ENCODE peak calls at places on chromosomes 1 and 21, in six cellular contexts. T, V, E, O, J and I are unnamed samples.

GRCh38 chr1:219177363-219177762 is 3.7 kb downstream of the LYPLAL1 start:
- DNase-seq in T (no peak), V (no peak), E (peak; percentile 6), O (no peak), J (no peak), I (no peak)

GRCh38 chr1:25477448-25478034 is 46.8 kb downstream of the MACO1 start:
- DNase-seq in T (no peak), V (no peak), E (no peak), O (no peak), J (no peak), I (no peak)

GRCh38 chr1:92485374-92486250 is 1.1 kb downstream of the GFI1 start:
- DNase-seq in T (no peak), V (no peak), E (peak; percentile 74), O (peak; percentile 77), J (peak; percentile 79), I (peak; percentile 67)

GRCh38 chr1:232422901-232423300 is 207.0 kb downstream of the SIPA1L2 start:
- DNase-seq in T (no peak), V (peak; percentile 24), E (no peak), O (no peak), J (no peak), I (no peak)

GRCh38 chr1:42167611-42168396 is 3.3 kb upstream of the GUCA2A start:
- DNase-seq in T (no peak), V (no peak), E (no peak), O (no peak), J (no peak), I (no peak)

GRCh38 chr1:180540697-180541594 is 17.8 kb upstream of the OVAAL start:
- DNase-seq in T (no peak), V (no peak), E (no peak), O (peak; percentile 23), J (no peak), I (no peak)

GRCh38 chr1:165696625-165697100 is 1.7 kb downstream of the ALDH9A1 start:
- DNase-seq in T (peak; percentile 68), V (peak; percentile 95), E (no peak), O (peak; percentile 28), J (no peak), I (no peak)

GRCh38 chr1:7257225-7257624 is 472.0 kb downstream of the CAMTA1 start:
- DNase-seq in T (no peak), V (no peak), E (no peak), O (no peak), J (no peak), I (peak; percentile 71)

GRCh38 chr21:41228006-41228370 is 60.0 kb downstream of the BACE2 start:
- DNase-seq in T (no peak), V (no peak), E (no peak), O (no peak), J (no peak), I (no peak)

GRCh38 chr1:30753660-30754123 is 3.9 kb downstream of the LAPTM5 start:
- DNase-seq in T (no peak), V (no peak), E (no peak), O (no peak), J (no peak), I (no peak)

GRCh38 chr21:45592208-45592619 is 50.0 kb upstream of the SLC19A1 start:
- DNase-seq in T (no peak), V (no peak), E (peak; percentile 80), O (no peak), J (peak; percentile 25), I (no peak)

GRCh38 chr21:35448876-35449599 is 399.9 kb upstream of the RUNX1 start:
- DNase-seq in T (no peak), V (no peak), E (no peak), O (no peak), J (no peak), I (no peak)

GRCh38 chr21:45618287-45618686 is 25.2 kb upstream of the PCBP3 start:
- DNase-seq in T (no peak), V (peak; percentile 74), E (no peak), O (no peak), J (no peak), I (no peak)

GRCh38 chr1:180527270-180527669 is 24.9 kb upstream of the ACBD6 start:
- DNase-seq in T (no peak), V (peak; percentile 60), E (no peak), O (no peak), J (no peak), I (no peak)

GRCh38 chr1:55472784-55473183 is 257.6 kb upstream of the USP24 start:
- DNase-seq in T (peak; percentile 48), V (peak; percentile 31), E (no peak), O (no peak), J (no peak), I (no peak)

GRCh38 chr1:160353223-160353622 is 10.0 kb downstream of the NCSTN start:
- DNase-seq in T (no peak), V (peak; percentile 24), E (no peak), O (no peak), J (no peak), I (no peak)

GRCh38 chr1:163231385-163231784 is 28.7 kb upstream of the RGS5 start:
- DNase-seq in T (no peak), V (peak; percentile 79), E (no peak), O (no peak), J (no peak), I (no peak)

GRCh38 chr1:159945483-159946241 is at the start of gene IGSF9:
- DNase-seq in T (peak; percentile 84), V (peak; percentile 73), E (peak; percentile 61), O (peak; percentile 97), J (peak; percentile 78), I (peak; percentile 94)

GRCh38 chr1:50329332-50329932 is 93.8 kb downstream of the DMRTA2 start:
- DNase-seq in T (no peak), V (no peak), E (no peak), O (peak; percentile 4), J (no peak), I (no peak)

GRCh38 chr21:46585191-46585953 is 19.5 kb downstream of the S100B start:
- DNase-seq in T (peak; percentile 43), V (no peak), E (no peak), O (peak; percentile 32), J (no peak), I (no peak)

GRCh38 chr1:228400692-228401454 is 5.8 kb downstream of the TRIM11 start:
- DNase-seq in T (no peak), V (no peak), E (no peak), O (no peak), J (no peak), I (no peak)

GRCh38 chr1:232283864-232284263 is 346.1 kb downstream of the SIPA1L2 start:
- DNase-seq in T (no peak), V (no peak), E (no peak), O (no peak), J (no peak), I (no peak)

GRCh38 chr1:37157634-37158033 is 123.3 kb upstream of the GRIK3 start:
- DNase-seq in T (no peak), V (no peak), E (no peak), O (no peak), J (no peak), I (no peak)

GRCh38 chr1:39576016-39576657 is 453 bp downstream of the PABPC4 start:
- DNase-seq in T (no peak), V (no peak), E (peak; percentile 49), O (peak; percentile 20), J (peak; percentile 11), I (peak; percentile 21)

GRCh38 chr21:45383111-45383614 is 21.8 kb upstream of the COL18A1 start:
- DNase-seq in T (no peak), V (no peak), E (no peak), O (no peak), J (no peak), I (peak; percentile 21)

GRCh38 chr1:6889875-6890480 is 104.7 kb downstream of the CAMTA1 start:
- DNase-seq in T (peak; percentile 39), V (peak; percentile 79), E (no peak), O (peak; percentile 24), J (peak; percentile 36), I (peak; percentile 5)

GRCh38 chr21:42922918-42923317 is 2.5 kb downstream of the ERVH48-1 start:
- DNase-seq in T (no peak), V (no peak), E (no peak), O (no peak), J (no peak), I (no peak)

GRCh38 chr1:162541619-162542141 is 19.8 kb upstream of the UAP1 start:
- DNase-seq in T (peak; percentile 68), V (peak; percentile 97), E (no peak), O (no peak), J (no peak), I (no peak)

GRCh38 chr21:46384556-46384955 is 60.6 kb downstream of the PCNT start:
- DNase-seq in T (no peak), V (no peak), E (no peak), O (no peak), J (no peak), I (no peak)

GRCh38 chr1:159921251-159921650 is 4.1 kb downstream of the TAGLN2 start:
- DNase-seq in T (no peak), V (no peak), E (peak; percentile 75), O (no peak), J (no peak), I (no peak)

GRCh38 chr1:159311679-159312078 is 9.5 kb downstream of the FCER1A start:
- DNase-seq in T (no peak), V (no peak), E (no peak), O (no peak), J (no peak), I (no peak)

GRCh38 chr1:245698860-245699259 is 544.1 kb downstream of the KIF26B start:
- DNase-seq in T (no peak), V (no peak), E (no peak), O (peak; percentile 18), J (no peak), I (no peak)

GRCh38 chr1:161238039-161238473 is at the start of gene NR1I3:
- DNase-seq in T (no peak), V (no peak), E (no peak), O (no peak), J (no peak), I (no peak)

GRCh38 chr1:62128765-62129164 is 65.9 kb upstream of the L1TD1 start:
- DNase-seq in T (no peak), V (no peak), E (no peak), O (no peak), J (no peak), I (no peak)

GRCh38 chr1:155186955-155187891 is 13.6 kb downstream of the TRIM46 start:
- DNase-seq in T (no peak), V (no peak), E (no peak), O (no peak), J (no peak), I (no peak)

GRCh38 chr1:155079487-155080249 is 1.0 kb downstream of the EFNA3 start:
- DNase-seq in T (no peak), V (no peak), E (no peak), O (peak; percentile 31), J (no peak), I (no peak)

GRCh38 chr1:186154651-186155050 is 220.4 kb downstream of the TPR start:
- DNase-seq in T (no peak), V (no peak), E (no peak), O (no peak), J (no peak), I (no peak)

GRCh38 chr1:201791775-201792166 is 37.2 kb upstream of the IPO9 start:
- DNase-seq in T (peak; percentile 35), V (peak; percentile 76), E (no peak), O (no peak), J (no peak), I (peak; percentile 84)